ENCODE peak calls at places on chromosomes 13 and 19, in five cellular contexts. X is H1, M is NT2/D1, P is HepG2, O is GM12878. G is an unnamed sample.

GRCh38 chr13:110993788-110994187 is 78.9 kb upstream of the ANKRD10 start:
- DNase-seq in X (no peak), M (peak), P (no peak), O (no peak), G (no peak)

GRCh38 chr19:1524972-1525325 is 1.1 kb downstream of the PLK5 start:
- DNase-seq in O (no peak), X (no peak), M (no peak), P (no peak), G (no peak)

GRCh38 chr13:28750187-28751045 is 31.6 kb upstream of the SLC46A3 start:
- DNase-seq in M (no peak), P (no peak), X (no peak), O (no peak), G (no peak)

GRCh38 chr13:44648392-44649117 is 72.4 kb upstream of the TSC22D1 start:
- DNase-seq in X (no peak), M (no peak), P (peak), O (no peak), G (peak)

GRCh38 chr19:46574533-46574932 is 26.6 kb upstream of the CALM3 start:
- DNase-seq in X (no peak), M (no peak), O (no peak), P (no peak), G (no peak)

GRCh38 chr19:364496-365287 is 20.1 kb upstream of the MIER2 start:
- DNase-seq in X (no peak), M (no peak), O (no peak), P (no peak), G (no peak)

GRCh38 chr19:50415661-50416033 is 3.1 kb upstream of the SPIB start:
- DNase-seq in O (peak), P (no peak), M (no peak), X (no peak), G (no peak)

GRCh38 chr19:5200844-5201243 is 139.8 kb downstream of the PTPRS start:
- DNase-seq in P (no peak), O (no peak), M (no peak), X (no peak), G (no peak)

GRCh38 chr19:38031423-38031770 is 124.4 kb downstream of the SIPA1L3 start:
- DNase-seq in X (no peak), O (no peak), M (no peak), P (no peak), G (no peak)

GRCh38 chr19:5306531-5306930 is 34.1 kb downstream of the PTPRS start:
- DNase-seq in M (no peak), P (no peak), X (no peak), O (no peak), G (no peak)

GRCh38 chr13:99367106-99367616 is 60.0 kb upstream of the GPR183 start:
- DNase-seq in X (no peak), M (no peak), P (no peak), O (no peak), G (no peak)

GRCh38 chr19:30217461-30217860 is 154.7 kb upstream of the ZNF536 start:
- DNase-seq in X (no peak), O (no peak), M (no peak), P (no peak), G (no peak)

GRCh38 chr19:32387701-32388392 is 17.7 kb upstream of the DPY19L3 start:
- DNase-seq in P (no peak), O (no peak), X (no peak), M (no peak), G (no peak)

GRCh38 chr13:93745884-93746283 is 519.3 kb downstream of the GPC6 start:
- DNase-seq in M (no peak), O (no peak), P (peak), X (no peak), G (no peak)

GRCh38 chr19:24069907-24070657 is 16.9 kb upstream of the ZNF254 start:
- DNase-seq in M (no peak), X (no peak), P (no peak), O (no peak), G (no peak)

GRCh38 chr13:112434032-112434431 is 57.9 kb downstream of the SPACA7 start:
- DNase-seq in X (no peak), O (no peak), P (no peak), M (no peak), G (no peak)

GRCh38 chr19:40254714-40255418 is 28.4 kb upstream of the CCNP start:
- DNase-seq in M (no peak), P (no peak), O (no peak), X (no peak), G (no peak)

GRCh38 chr13:31278874-31279273 is 79.1 kb downstream of the B3GLCT start:
- DNase-seq in X (no peak), O (no peak), P (no peak), M (no peak), G (no peak)

GRCh38 chr19:55146648-55147218 is 2.3 kb downstream of the TNNT1 start:
- DNase-seq in M (peak), P (peak), O (no peak), X (peak), G (peak)

GRCh38 chr13:22176968-22177545 is 506.2 kb downstream of the FGF9 start:
- DNase-seq in X (no peak), P (no peak), M (no peak), O (no peak), G (no peak)

GRCh38 chr19:13103961-13104847 is 1.5 kb upstream of the LYL1 start:
- DNase-seq in X (no peak), M (no peak), O (no peak), P (no peak), G (peak)

GRCh38 chr19:2327773-2328400 is 499 bp downstream of the LSM7 start:
- DNase-seq in X (peak), O (peak), P (peak), M (peak), G (no peak)

GRCh38 chr19:22882797-22883196 is 50.7 kb downstream of the ZNF723 start:
- DNase-seq in M (peak), X (no peak), P (peak), O (no peak), G (no peak)

GRCh38 chr13:109275848-109276247 is 510.5 kb downstream of the IRS2 start:
- DNase-seq in X (no peak), M (no peak), P (no peak), O (no peak), G (no peak)

GRCh38 chr19:324716-325115 is 19.9 kb downstream of the MIER2 start:
- DNase-seq in P (no peak), O (no peak), X (no peak), M (no peak), G (no peak)

GRCh38 chr19:5147074-5147970 is 178.4 kb downstream of the KDM4B start:
- DNase-seq in X (no peak), P (no peak), M (no peak), O (no peak), G (no peak)

GRCh38 chr13:24083722-24084421 is 76.6 kb upstream of the SPATA13 start:
- DNase-seq in P (no peak), M (no peak), X (no peak), O (no peak), G (no peak)

GRCh38 chr19:15038304-15038703 is 11.0 kb upstream of the CASP14 start:
- DNase-seq in P (no peak), X (no peak), M (no peak), O (no peak), G (no peak)

GRCh38 chr19:56983148-56983547 is 136.6 kb upstream of the USP29 start:
- DNase-seq in M (peak), O (no peak), P (no peak), X (no peak), G (no peak)

GRCh38 chr19:33780746-33781145 is 15.9 kb upstream of the KCTD15 start:
- DNase-seq in O (no peak), X (no peak), P (no peak), M (no peak), G (no peak)

GRCh38 chr13:30443957-30444404 is 21.7 kb downstream of the UBE2L5 start:
- DNase-seq in P (no peak), X (no peak), M (no peak), O (no peak), G (no peak)

GRCh38 chr13:98482476-98483444 is 94.1 kb downstream of the STK24 start:
- DNase-seq in X (no peak), O (no peak), M (no peak), P (no peak), G (no peak)

GRCh38 chr13:37695200-37695599 is 96.6 kb upstream of the POSTN start:
- DNase-seq in X (no peak), P (no peak), M (no peak), O (no peak), G (no peak)

GRCh38 chr13:66508153-66508909 is 721.8 kb downstream of the PCDH9 start:
- DNase-seq in P (no peak), X (no peak), O (no peak), M (no peak), G (no peak)

GRCh38 chr19:11345122-11345752 is 831 bp downstream of the TMEM205 start:
- DNase-seq in P (no peak), X (no peak), O (no peak), M (no peak), G (no peak)

GRCh38 chr13:27358420-27358819 is 66.0 kb upstream of the GTF3A start:
- DNase-seq in X (no peak), M (no peak), O (no peak), P (no peak), G (no peak)

GRCh38 chr13:106477303-106477702 is 58.2 kb downstream of the EFNB2 start:
- DNase-seq in X (no peak), P (no peak), M (no peak), O (no peak), G (no peak)

GRCh38 chr19:18419195-18419698 is at the start of gene SSBP4:
- DNase-seq in X (no peak), M (no peak), O (no peak), P (peak), G (peak)

GRCh38 chr19:35959040-35959967 is 23.1 kb downstream of the LRFN3 start:
- DNase-seq in X (no peak), M (no peak), O (no peak), P (no peak), G (peak)

GRCh38 chr13:84645196-84646071 is 763.2 kb upstream of the SLITRK1 start:
- DNase-seq in M (no peak), O (no peak), X (no peak), P (no peak), G (no peak)

GRCh38 chr19:45440873-45441654 is 17.3 kb upstream of the ERCC1 start:
- DNase-seq in P (no peak), M (no peak), X (no peak), O (no peak), G (no peak)
- TF ChIP-seq SUZ12 in P (no peak), M (no peak), X (no peak), O (no peak), G (no peak)

GRCh38 chr19:7533281-7533819 is 2.2 kb upstream of the PNPLA6 start:
- DNase-seq in M (no peak), X (no peak), P (no peak), O (no peak), G (no peak)
- TF ChIP-seq SUZ12 in M (no peak), X (no peak), P (no peak), O (no peak), G (no peak)

DNA sequence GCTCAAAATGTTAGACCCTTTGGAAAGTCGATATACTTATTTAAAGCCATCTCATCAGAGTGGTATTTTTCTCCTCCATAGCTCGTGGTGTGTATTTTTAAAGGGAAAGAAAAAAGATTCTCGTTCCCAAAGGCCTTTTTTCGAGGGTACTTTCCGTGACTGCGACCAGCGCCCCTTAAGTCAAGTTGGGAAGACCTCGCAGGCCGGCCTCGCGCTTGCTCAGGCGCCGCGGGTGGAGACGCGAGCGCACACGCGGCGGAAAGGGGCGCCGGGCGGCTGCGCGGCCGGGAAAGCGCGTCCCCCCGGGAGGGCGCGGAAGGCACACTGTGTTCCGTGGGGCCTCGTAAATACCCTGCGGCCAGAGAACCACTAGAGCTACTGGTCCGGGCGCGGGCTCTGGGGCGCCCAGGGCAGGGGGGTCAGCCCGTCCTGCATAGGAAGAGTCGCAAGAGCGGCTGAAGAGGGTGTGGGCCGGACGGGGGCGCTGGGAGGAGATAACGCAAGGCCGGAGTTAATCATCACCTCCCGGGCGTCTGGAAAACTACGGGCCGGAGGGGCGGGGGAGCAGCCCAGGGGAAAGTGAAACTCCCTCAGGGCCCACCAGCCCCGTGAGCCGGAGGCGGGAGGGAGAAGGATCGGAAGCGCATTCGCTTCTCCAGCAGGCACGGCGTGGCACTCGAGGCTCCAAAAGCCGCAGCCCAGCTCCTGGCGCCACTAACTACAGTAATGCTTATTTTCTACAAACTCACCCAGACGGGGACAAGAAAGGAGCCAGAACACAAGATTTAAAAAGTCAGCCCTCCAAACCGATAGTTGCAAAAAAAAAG is 1.2 kb upstream of the WBP4 start:
- DNase-seq in O (peak), X (peak), M (peak), P (peak), G (peak)
- TF ChIP-seq SUZ12 in O (no peak), X (no peak), M (no peak), P (no peak), G (no peak)

GRCh38 chr19:3478409-3479176 is 1.7 kb downstream of the SMIM24 start:
- DNase-seq in O (no peak), X (no peak), M (no peak), P (no peak), G (no peak)

GRCh38 chr19:3480383-3481091 is at the start of gene SMIM24:
- DNase-seq in M (no peak), P (peak), X (no peak), O (no peak), G (no peak)

GRCh38 chr19:3481241-3482090 is 1.1 kb upstream of the SMIM24 start:
- DNase-seq in X (no peak), M (no peak), P (peak), O (no peak), G (no peak)

GRCh38 chr19:3479177-3479818 is 1.0 kb downstream of the SMIM24 start:
- DNase-seq in P (no peak), M (no peak), X (no peak), O (no peak), G (peak)

GRCh38 chr19:3479819-3480215 is 508 bp downstream of the SMIM24 start:
- DNase-seq in O (no peak), X (no peak), M (no peak), P (no peak), G (peak)
- TF ChIP-seq SUZ12 in O (no peak), X (no peak), M (no peak), P (no peak), G (no peak)

DNA sequence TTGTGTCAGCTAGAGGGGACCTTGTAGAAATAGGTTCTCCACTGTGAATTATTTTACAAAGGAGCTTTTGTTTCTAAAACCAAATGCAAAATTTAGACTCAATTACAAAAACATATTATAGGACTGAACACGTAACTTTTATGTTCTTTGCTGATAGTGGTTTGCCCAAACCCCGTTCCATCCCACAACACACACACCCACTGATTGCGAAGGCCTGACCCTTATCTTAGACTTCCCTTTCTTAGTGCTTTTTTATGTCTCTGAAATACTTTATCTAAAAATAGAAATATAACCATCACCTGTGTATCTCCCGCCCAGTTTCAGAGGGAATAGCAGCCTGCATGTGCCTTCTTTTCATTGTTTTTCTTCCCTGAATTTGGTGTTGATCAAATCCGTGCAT is 13.0 kb downstream of the CCNA1 start:
- DNase-seq in P (no peak), O (no peak), M (no peak), X (no peak), G (no peak)
- TF ChIP-seq SUZ12 in P (no peak), O (no peak), M (no peak), X (no peak), G (no peak)

DNA sequence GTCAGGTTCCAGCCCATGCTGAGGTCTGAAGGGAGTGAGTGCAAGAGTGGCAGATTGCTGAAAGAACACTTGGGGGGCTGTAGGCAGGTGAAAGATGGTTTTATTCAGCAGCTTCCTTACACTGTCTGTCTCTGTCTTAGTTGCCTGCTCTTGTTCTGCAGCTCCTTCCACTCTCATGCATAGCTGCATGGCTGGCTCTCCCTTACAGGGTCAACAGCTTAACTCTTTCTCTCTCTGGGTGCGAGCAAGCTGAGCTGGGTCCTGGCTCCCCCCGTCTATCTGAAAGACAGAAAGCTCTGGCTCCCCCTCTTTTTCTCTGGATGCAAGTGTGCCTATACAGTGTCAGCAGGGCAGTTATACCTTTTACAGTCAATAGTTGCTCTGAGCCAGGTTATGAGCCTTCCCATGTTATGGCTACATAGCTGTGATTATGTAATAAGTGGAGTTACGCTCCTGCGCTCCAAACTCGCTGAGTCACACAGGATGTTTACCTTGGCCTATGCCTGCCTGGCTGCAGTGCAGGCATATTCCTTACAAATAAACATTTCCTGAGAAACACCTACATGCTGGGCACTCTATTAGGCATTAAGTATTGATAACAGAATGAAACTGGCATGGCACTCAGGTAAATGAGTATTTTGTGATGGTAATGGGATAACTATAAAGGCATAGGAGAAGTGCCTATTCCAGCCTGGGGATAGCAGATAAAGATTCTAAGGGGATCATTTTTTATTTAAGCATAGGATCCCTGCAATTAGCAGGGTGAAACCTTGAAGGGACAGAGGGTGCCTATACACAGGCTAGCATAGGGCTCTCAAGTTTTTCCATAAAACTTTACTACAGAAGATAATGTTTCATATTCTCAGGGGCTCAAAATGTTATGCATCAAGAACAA is 826.9 kb upstream of the PCDH9 start:
- DNase-seq in M (no peak), X (no peak), P (peak), O (no peak), G (no peak)
- TF ChIP-seq SUZ12 in M (no peak), X (no peak), P (no peak), O (no peak), G (no peak)

DNA sequence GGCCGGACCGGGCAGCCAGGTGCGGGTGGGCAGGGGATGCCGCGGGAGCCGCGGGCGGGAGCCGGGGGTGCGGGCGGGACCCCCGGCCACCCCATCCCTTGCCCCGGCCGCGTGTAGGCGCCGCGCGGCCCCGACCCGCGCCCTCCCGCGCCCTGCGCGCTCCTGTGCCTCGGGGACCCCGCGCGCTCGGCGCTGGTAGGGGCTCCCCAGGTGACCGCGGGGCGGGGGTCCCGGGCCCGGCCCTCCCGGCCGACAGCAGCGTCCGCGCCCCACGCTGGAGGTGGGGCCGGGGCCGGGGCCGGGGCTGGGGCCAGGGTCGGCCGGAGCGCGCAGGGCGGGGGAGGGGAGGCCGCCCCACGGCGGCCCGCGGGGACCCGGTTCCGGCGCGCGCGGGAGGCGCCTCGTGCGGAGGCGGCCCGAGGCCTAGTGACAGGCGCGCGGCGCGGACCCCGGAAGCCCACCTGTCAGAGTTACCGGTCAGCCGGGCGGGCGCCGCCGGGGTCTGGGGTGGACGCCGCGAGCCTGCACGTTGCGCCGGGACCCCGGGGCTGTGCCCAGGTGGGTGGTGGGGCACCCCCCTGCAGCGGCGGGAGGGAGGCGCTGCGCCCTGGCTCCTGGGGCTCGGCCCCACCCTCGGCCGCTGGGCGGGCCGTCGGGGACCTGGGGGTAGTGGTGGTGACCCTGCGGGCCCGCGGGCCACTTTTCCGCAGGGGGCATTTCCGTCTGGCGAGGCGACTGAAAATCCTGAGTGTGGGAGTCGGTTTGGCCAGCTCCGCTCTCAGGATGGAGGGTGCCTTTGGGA is 518 bp downstream of the TFDP1 start:
- DNase-seq in P (no peak), M (no peak), O (no peak), X (no peak), G (no peak)
- TF ChIP-seq SUZ12 in P (no peak), M (no peak), O (no peak), X (no peak), G (no peak)